ENCODE peak calls at places on chromosomes 5 and 9, in six cellular contexts. F is MM.1S; H is activated CD4-positive, alpha-beta T cell treated with anti-CD3 and anti-CD28 coated beads, Interleukin-2, amount 50 U/mL, for 1 hour; I is D341Med; C is Right ventricle myocardium superior; E is GM23248. M is an unnamed sample.

GRCh38 chr5:53884411-53884810 is 324.0 kb downstream of the NDUFS4 start:
- DNase-seq in H (no peak), C (no peak), F (no peak), E (no peak), I (no peak), M (no peak)

GRCh38 chr9:90773593-90773992 is 28.0 kb upstream of the SYK start:
- DNase-seq in F (peak), E (peak), H (no peak), C (no peak), I (no peak), M (no peak)

GRCh38 chr5:36664762-36665161 is 58.4 kb downstream of the SLC1A3 start:
- DNase-seq in H (no peak), I (no peak), C (no peak), E (no peak), F (no peak), M (no peak)

GRCh38 chr5:132790201-132790870 is 13.3 kb upstream of the SEPTIN8 start:
- DNase-seq in C (no peak), I (no peak), F (no peak), H (no peak), E (no peak), M (no peak)

GRCh38 chr5:173823721-173824567 is 64.2 kb upstream of the CPEB4 start:
- DNase-seq in I (no peak), C (no peak), H (no peak), F (no peak), E (peak), M (no peak)

GRCh38 chr5:177601126-177601525 is 1.2 kb downstream of the B4GALT7 start:
- DNase-seq in H (no peak), F (no peak), E (no peak), I (no peak), C (no peak), M (no peak)

GRCh38 chr9:36999728-37000333 is 34.2 kb downstream of the PAX5 start:
- DNase-seq in F (no peak), C (no peak), H (no peak), E (no peak), I (no peak), M (no peak)

GRCh38 chr5:68265822-68266395 is 50.4 kb downstream of the PIK3R1 start:
- DNase-seq in C (no peak), F (no peak), H (no peak), E (peak), I (no peak), M (no peak)

GRCh38 chr9:125987420-125987819 is 240.2 kb downstream of the PBX3 start:
- DNase-seq in H (no peak), F (no peak), E (no peak), I (no peak), C (no peak), M (peak)

GRCh38 chr9:33111621-33112020 is 35.1 kb upstream of the SMU1 start:
- DNase-seq in H (no peak), C (no peak), E (peak), I (no peak), F (no peak), M (no peak)

GRCh38 chr9:134875376-134875775 is 5.2 kb upstream of the FCN2 start:
- DNase-seq in E (no peak), C (no peak), F (no peak), H (no peak), I (no peak), M (no peak)

GRCh38 chr5:36662291-36662851 is 56.0 kb downstream of the SLC1A3 start:
- DNase-seq in C (no peak), H (no peak), I (no peak), E (no peak), F (no peak), M (no peak)

GRCh38 chr5:95799181-95799835 is 23.2 kb downstream of the GLRX start:
- DNase-seq in E (no peak), C (no peak), I (no peak), H (no peak), F (no peak), M (no peak)

GRCh38 chr9:79917417-79917816 is 345.7 kb downstream of the TLE4 start:
- DNase-seq in F (no peak), I (no peak), C (no peak), H (no peak), E (peak), M (no peak)

GRCh38 chr9:107809859-107810492 is 320.4 kb upstream of the KLF4 start:
- DNase-seq in E (peak), F (no peak), C (no peak), I (no peak), H (no peak), M (no peak)

GRCh38 chr9:136687721-136688223 is 515 bp upstream of the AGPAT2 start:
- DNase-seq in E (peak), C (no peak), F (no peak), I (no peak), H (no peak), M (peak)

GRCh38 chr5:168648016-168648415 is 68.8 kb upstream of the PANK3 start:
- DNase-seq in F (no peak), C (no peak), I (no peak), H (no peak), E (no peak), M (no peak)

GRCh38 chr9:30774326-30774725 is 1610.1 kb upstream of the ACO1 start:
- DNase-seq in I (no peak), F (no peak), E (no peak), H (no peak), C (peak), M (peak)

GRCh38 chr5:77906806-77907205 is 130.7 kb upstream of the TBCA start:
- DNase-seq in E (peak), H (no peak), C (no peak), I (no peak), F (no peak), M (no peak)

GRCh38 chr9:1429328-1429727 is 379.2 kb downstream of the DMRT2 start:
- DNase-seq in E (peak), F (no peak), C (no peak), I (peak), H (no peak), M (no peak)

GRCh38 chr5:128870923-128871322 is 94.4 kb upstream of the SLC27A6 start:
- DNase-seq in F (no peak), H (no peak), I (no peak), E (no peak), C (no peak), M (no peak)

GRCh38 chr9:128149951-128150593 is 819 bp downstream of the LCN2 start:
- DNase-seq in H (no peak), C (peak), F (no peak), I (no peak), E (no peak), M (peak)

GRCh38 chr9:20382460-20383071 is 239.7 kb downstream of the MLLT3 start:
- DNase-seq in C (no peak), H (no peak), I (no peak), F (peak), E (no peak), M (no peak)

GRCh38 chr5:145062280-145062679 is 772.9 kb downstream of the PRELID2 start:
- DNase-seq in H (no peak), E (peak), C (no peak), F (no peak), I (no peak), M (no peak)